ENCODE peak calls at places on chromosomes 16 and 17, in six cellular contexts. U is esophagus muscularis mucosa, M is mucosa of descending colon, I is heart left ventricle, J is prostate gland, S is K562. A is an unnamed sample.

GRCh38 chr16:51766739-51767138 is 615.7 kb upstream of the SALL1 start:
- DNase-seq in I (no peak), U (peak; percentile 31), S (no peak), M (no peak), J (no peak), A (no peak)

GRCh38 chr16:17572145-17572544 is 101.4 kb upstream of the XYLT1 start:
- DNase-seq in J (no peak), U (no peak), S (no peak), M (no peak), I (no peak), A (no peak)

GRCh38 chr17:55341432-55341831 is 76.7 kb downstream of the HLF start:
- DNase-seq in J (no peak), U (no peak), I (no peak), M (no peak), S (no peak), A (no peak)

GRCh38 chr17:50765454-50766221 is 1.7 kb downstream of the ANKRD40CL start:
- DNase-seq in S (no peak), J (no peak), U (peak; percentile 91), M (peak; percentile 77), I (no peak), A (no peak)

GRCh38 chr17:51741447-51741846 is 417.1 kb downstream of the CA10 start:
- DNase-seq in M (no peak), U (no peak), J (no peak), I (no peak), S (no peak), A (no peak)

GRCh38 chr16:64236351-64236750 is 885.5 kb downstream of the CDH11 start:
- DNase-seq in M (no peak), I (no peak), J (no peak), S (no peak), U (no peak), A (no peak)

GRCh38 chr16:62041401-62041800 is 5.2 kb upstream of the CDH8 start:
- DNase-seq in I (no peak), U (no peak), S (peak; percentile 2), J (no peak), M (no peak), A (no peak)

GRCh38 chr17:17613708-17614114 is 22.2 kb upstream of the PEMT start:
- DNase-seq in M (no peak), U (no peak), I (peak; percentile 45), S (peak; percentile 65), J (peak; percentile 39), A (no peak)

GRCh38 chr16:53434436-53435065 is at the start of gene RBL2:
- DNase-seq in J (peak; percentile 80), M (peak; percentile 92), U (peak; percentile 93), I (no peak), S (peak; percentile 63), A (peak; percentile 89)

GRCh38 chr16:1291576-1291974 is 17.9 kb upstream of the UBE2I start:
- DNase-seq in I (no peak), S (no peak), M (no peak), J (no peak), U (no peak), A (no peak)

GRCh38 chr16:84832488-84833141 is 12.8 kb downstream of the CRISPLD2 start:
- DNase-seq in U (peak; percentile 98), M (peak; percentile 68), J (peak; percentile 38), S (no peak), I (peak; percentile 76), A (peak; percentile 93)

GRCh38 chr17:73718912-73719311 is 74.7 kb upstream of the SDK2 start:
- DNase-seq in I (no peak), S (no peak), U (no peak), M (no peak), J (no peak), A (no peak)

GRCh38 chr16:1791256-1791942 is 2.1 kb downstream of the IGFALS start:
- DNase-seq in S (no peak), I (peak; percentile 5), U (no peak), M (peak; percentile 25), J (peak; percentile 3), A (peak; percentile 63)

GRCh38 chr16:89004209-89004831 is 27.3 kb upstream of the CBFA2T3 start:
- DNase-seq in M (peak; percentile 20), U (no peak), J (no peak), S (peak; percentile 99), I (peak; percentile 40), A (no peak)

GRCh38 chr16:57386381-57386951 is 14.2 kb downstream of the CX3CL1 start:
- DNase-seq in U (no peak), S (no peak), I (peak; percentile 62), J (no peak), M (no peak), A (no peak)

DNA sequence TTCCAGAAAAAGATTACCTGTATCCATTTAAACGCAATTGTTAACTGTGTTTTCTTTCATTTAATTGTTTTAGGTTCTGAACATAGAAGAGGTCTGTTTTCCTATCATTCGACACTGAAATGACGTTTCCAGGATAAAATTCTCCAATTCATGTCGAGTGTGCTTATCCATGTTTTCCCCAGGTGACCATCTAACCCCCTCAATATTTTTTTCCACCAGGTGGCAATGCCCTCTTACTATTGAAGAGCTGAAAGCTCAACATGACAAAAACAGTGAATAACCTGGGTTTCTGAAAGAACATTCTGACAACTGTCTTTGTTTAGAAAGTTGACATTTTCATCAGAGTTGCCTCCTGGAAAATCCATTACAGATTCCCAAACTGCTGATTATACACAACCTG is 948.7 kb downstream of the KCNJ2 start:
- DNase-seq in J (no peak), S (no peak), U (no peak), I (no peak), M (no peak), A (no peak)
- TF ChIP-seq CTCF in J (no peak), S (no peak), U (peak; percentile 25), I (peak; percentile 19), M (no peak), A (no peak)

DNA sequence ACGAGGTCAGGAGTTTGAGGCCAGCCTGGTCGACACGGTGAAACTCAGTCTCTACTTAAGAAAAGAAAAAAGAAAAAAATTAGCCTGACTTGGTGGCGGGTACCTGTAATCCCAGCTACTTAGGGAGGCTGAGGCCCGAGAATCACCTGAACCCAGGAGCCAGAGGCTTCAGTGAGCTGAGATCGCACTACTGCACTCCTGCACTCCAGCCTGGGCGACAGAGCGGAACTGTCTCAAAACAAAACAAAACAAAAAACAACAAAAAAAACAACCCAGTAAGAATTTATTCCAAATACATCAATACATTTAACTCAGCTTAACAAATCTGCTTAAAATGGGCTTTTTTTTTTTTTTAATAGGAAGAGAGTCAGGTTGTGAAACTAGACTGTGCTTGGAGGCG is 23.3 kb downstream of the KANSL1 start:
- DNase-seq in I (no peak), M (no peak), S (no peak), J (no peak), U (no peak), A (no peak)
- H3K4me1 ChIP-seq in I (peaks cover 90% of the 10 kb centered on the region), M (peaks cover 16% of the 10 kb centered on the region), S (peaks cover 3% of the 10 kb centered on the region), J (peaks cover 7% of the 10 kb centered on the region), U (peaks cover 97% of the 10 kb centered on the region), A (peaks cover 46% of the 10 kb centered on the region)

DNA sequence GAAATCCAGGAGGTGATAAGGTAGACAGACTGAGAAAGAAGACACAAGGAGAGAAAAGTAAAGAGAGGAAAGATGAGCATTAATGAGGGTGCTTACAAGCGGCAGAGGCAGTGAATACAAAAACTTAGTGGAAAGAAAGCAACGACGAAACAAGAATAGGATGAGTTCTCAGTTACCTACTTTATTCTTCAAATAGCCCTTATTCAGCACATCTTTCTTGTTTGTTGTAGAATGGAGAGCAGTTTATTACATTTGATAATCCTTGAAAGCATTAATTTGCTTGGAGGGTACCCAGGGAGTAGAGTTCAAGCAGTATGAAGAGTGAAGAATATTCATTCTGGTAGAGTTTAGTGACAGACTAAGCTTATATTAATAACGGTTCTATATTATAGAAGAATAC is 22.4 kb downstream of the PAFAH1B1 start:
- DNase-seq in M (no peak), J (no peak), S (no peak), I (no peak), U (no peak), A (no peak)
- TF ChIP-seq CTCF in M (no peak), J (no peak), S (no peak), I (no peak), U (no peak), A (no peak)

GRCh38 chr17:14067347-14067746 is 2.0 kb upstream of the COX10 start:
- DNase-seq in S (no peak), J (no peak), M (no peak), I (no peak), U (no peak), A (no peak)

GRCh38 chr17:14070344-14071007 is 1.2 kb downstream of the COX10 start:
- DNase-seq in J (no peak), U (no peak), M (no peak), S (peak; percentile 7), I (no peak), A (no peak)

GRCh38 chr17:14069251-14069981 is at the start of gene COX10:
- DNase-seq in I (peak; percentile 88), U (peak; percentile 97), M (peak; percentile 94), S (peak; percentile 90), J (peak; percentile 86), A (peak; percentile 91)

DNA sequence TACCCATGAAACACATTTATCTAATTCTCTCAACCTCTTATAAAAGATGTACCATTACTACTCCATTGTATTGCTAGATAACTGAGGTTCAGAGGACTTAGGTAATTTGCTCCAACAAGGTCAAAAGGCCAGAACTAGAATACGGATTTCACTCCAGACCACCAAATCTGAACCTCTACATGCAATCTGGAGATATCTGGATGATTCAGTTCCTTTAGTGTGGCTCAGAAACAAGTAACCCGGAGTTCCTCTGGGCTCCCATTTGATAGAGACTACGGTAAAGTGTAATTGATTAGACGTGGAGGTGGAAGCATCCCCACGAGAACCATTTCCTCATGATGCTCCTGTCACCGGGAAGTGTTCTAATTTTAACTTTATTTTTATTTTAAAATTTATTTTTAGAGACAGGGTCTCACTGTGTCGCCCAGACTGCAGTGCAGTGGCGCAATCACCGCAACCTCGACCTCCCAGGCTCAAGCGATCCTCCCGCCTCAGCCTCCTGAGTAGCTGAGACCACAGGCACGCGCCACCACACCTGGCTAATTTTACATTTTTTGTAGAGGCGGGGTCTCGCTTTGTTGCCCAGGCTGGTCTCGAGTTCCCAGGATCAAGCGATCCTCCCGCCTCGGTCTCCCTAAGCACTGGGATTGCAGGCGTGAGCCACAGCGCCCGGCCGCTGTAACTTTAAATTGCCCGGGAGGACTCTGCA is 608 bp upstream of the COX10 start:
- DNase-seq in I (no peak), S (peak; percentile 12), J (no peak), U (no peak), M (no peak), A (no peak)
- H3K4me1 ChIP-seq in I (peaks cover 35% of the 10 kb centered on the region), S (no peaks in the 10 kb centered on the region), J (peaks cover 7% of the 10 kb centered on the region), U (peaks cover 28% of the 10 kb centered on the region), M (peaks cover 10% of the 10 kb centered on the region), A (peaks cover 25% of the 10 kb centered on the region)

GRCh38 chr17:77974396-77974795 is 15.9 kb downstream of the TNRC6C start:
- DNase-seq in S (no peak), M (no peak), I (no peak), U (peak; percentile 50), J (no peak), A (no peak)
- TF ChIP-seq CTCF in S (no peak), M (no peak), I (no peak), U (no peak), J (no peak), A (no peak)

A was measured in suprapubic skin.